ENCODE peak calls at places on chromosome 10, in seven cellular contexts. X, W, R, V, S, Y and A are unnamed samples.

GRCh38 chr10:86300399-86300925 is 66.1 kb downstream of the GRID1 start:
- DNase-seq in V (no peak), X (no peak), Y (no peak), S (no peak), W (no peak), R (peak; percentile 15), A (no peak)

GRCh38 chr10:13201132-13201531 is 33.0 kb downstream of the UCMA start:
- DNase-seq in V (no peak), Y (no peak), X (no peak), W (no peak), R (no peak), S (no peak), A (no peak)

GRCh38 chr10:118531105-118531851 is 64.2 kb downstream of the PRLHR start:
- DNase-seq in S (no peak), R (no peak), V (no peak), Y (no peak), W (peak; percentile 16), X (no peak), A (no peak)

GRCh38 chr10:34109952-34110702 is 705.0 kb downstream of the PARD3 start:
- DNase-seq in X (no peak), S (no peak), Y (no peak), V (peak; percentile 74), R (no peak), W (peak; percentile 69), A (peak; percentile 20)

GRCh38 chr10:28678687-28679457 is 1.6 kb downstream of the BAMBI start:
- DNase-seq in X (no peak), S (no peak), V (peak; percentile 35), R (peak; percentile 37), Y (peak; percentile 23), W (peak; percentile 69), A (no peak)

GRCh38 chr10:16527452-16527851 is 5.8 kb upstream of the C1QL3 start:
- DNase-seq in R (no peak), X (no peak), S (no peak), V (no peak), Y (no peak), W (no peak), A (no peak)

GRCh38 chr10:34589275-34589674 is 225.8 kb downstream of the PARD3 start:
- DNase-seq in V (no peak), X (no peak), Y (no peak), R (no peak), W (no peak), S (no peak), A (no peak)

GRCh38 chr10:110426294-110427153 is 71.2 kb upstream of the DUSP5 start:
- DNase-seq in V (no peak), X (no peak), S (no peak), R (no peak), Y (no peak), W (no peak), A (no peak)

GRCh38 chr10:86688398-86688921 is 20.1 kb downstream of the LDB3 start:
- DNase-seq in X (no peak), Y (no peak), S (no peak), W (peak; percentile 61), V (peak; percentile 67), R (peak; percentile 64), A (peak; percentile 78)

GRCh38 chr10:79268100-79268670 is 79.1 kb upstream of the PPIF start:
- DNase-seq in W (peak; percentile 73), Y (no peak), R (no peak), S (no peak), X (no peak), V (peak; percentile 43), A (no peak)

GRCh38 chr10:50421026-50421719 is 169.9 kb upstream of the ASAH2 start:
- DNase-seq in R (peak; percentile 49), W (peak; percentile 50), V (peak; percentile 68), Y (no peak), X (no peak), S (no peak), A (peak; percentile 35)

GRCh38 chr10:132448248-132448731 is 51.3 kb downstream of the PWWP2B start:
- DNase-seq in X (no peak), Y (no peak), S (no peak), W (peak; percentile 79), V (peak; percentile 90), R (peak; percentile 83), A (no peak)

GRCh38 chr10:31700222-31700621 is 228.4 kb downstream of the ARHGAP12 start:
- DNase-seq in Y (no peak), X (no peak), R (no peak), S (no peak), W (no peak), V (no peak), A (no peak)

GRCh38 chr10:94496010-94496409 is 49.6 kb upstream of the HELLS start:
- DNase-seq in S (no peak), X (no peak), W (no peak), R (no peak), V (peak; percentile 1), Y (no peak), A (peak; percentile 33)

GRCh38 chr10:131201741-131202515 is 109.6 kb downstream of the TCERG1L start:
- DNase-seq in X (no peak), W (no peak), V (no peak), S (no peak), Y (no peak), R (no peak), A (no peak)

GRCh38 chr10:43218951-43219837 is 47.7 kb downstream of the RASGEF1A start:
- DNase-seq in W (no peak), X (no peak), Y (no peak), V (no peak), S (no peak), R (no peak), A (no peak)

GRCh38 chr10:19819419-19820033 is 3.3 kb downstream of the PLXDC2 start:
- DNase-seq in X (no peak), S (no peak), W (peak; percentile 42), Y (peak; percentile 12), R (no peak), V (peak; percentile 89), A (peak; percentile 11)

GRCh38 chr10:77889277-77889903 is 37.2 kb downstream of the DLG5 start:
- DNase-seq in X (no peak), S (peak; percentile 28), R (peak; percentile 51), W (no peak), Y (no peak), V (peak; percentile 50), A (no peak)

GRCh38 chr10:53697038-53697437 is 924.5 kb upstream of the MBL2 start:
- DNase-seq in R (no peak), S (no peak), X (no peak), Y (no peak), W (no peak), V (peak; percentile 49), A (peak; percentile 49)

GRCh38 chr10:69716711-69717560 is 84.8 kb upstream of the COL13A1 start:
- DNase-seq in V (peak; percentile 76), X (no peak), W (peak; percentile 43), Y (peak; percentile 42), R (peak; percentile 71), S (no peak), A (peak; percentile 72)